ENCODE peak calls at places on chromosomes 7 and 10, in four cellular contexts. Y is RWPE2, R is AG09319, Z is T-helper 1 cell. I is an unnamed sample.

GRCh38 chr10:84156768-84157167 is 16.8 kb upstream of the GPR15LG start:
- DNase-seq in Y (no peak), R (no peak), Z (no peak), I (no peak)

GRCh38 chr10:71638087-71638576 is 81.4 kb downstream of the C10orf105 start:
- DNase-seq in Y (no peak), R (no peak), Z (no peak), I (no peak)

GRCh38 chr7:7152315-7152714 is 30.0 kb upstream of the C1GALT1 start:
- DNase-seq in Y (no peak), R (no peak), Z (no peak), I (no peak)

GRCh38 chr10:21318768-21319167 is 206.7 kb downstream of the SKIDA1 start:
- DNase-seq in Y (no peak), R (no peak), Z (no peak), I (no peak)

GRCh38 chr10:63722537-63722936 is 201.3 kb downstream of the REEP3 start:
- DNase-seq in Y (no peak), R (no peak), Z (no peak), I (no peak)

GRCh38 chr10:52308251-52309031 is 5.6 kb upstream of the DKK1 start:
- DNase-seq in Y (no peak), R (peak), Z (no peak), I (peak)

GRCh38 chr10:94046152-94046551 is 52.4 kb downstream of the PLCE1 start:
- DNase-seq in Y (no peak), R (no peak), Z (no peak), I (no peak)

GRCh38 chr10:102714621-102715455 is at the start of gene SFXN2:
- DNase-seq in Y (no peak), R (no peak), Z (peak), I (no peak)

GRCh38 chr7:110557-111232 is 81.7 kb upstream of the FAM20C start:
- DNase-seq in Y (no peak), R (no peak), Z (no peak), I (no peak)